ENCODE peak calls at places on chromosome 16, in eight cellular contexts. One of them, this sample, is unnamed.

GRCh38 chr16:69187891-69188451 is 1.0 kb downstream of the SNTB2 start:
- DNase-seq in GM03348: peak
- DNase-seq in AG08396: peak
- DNase-seq in NCI-H345: peak
- DNase-seq in activated naive CD4-positive, alpha-beta T cell treated with anti-CD3 and anti-CD28 coated beads, Interleukin-2, amount 10 ng/mL, durations not matched to agents 7 days and 5 days: peak
- DNase-seq in left colon: no peak
- DNase-seq in GM12865: peak
- DNase-seq in NB4: peak
- DNase-seq in this sample: peak

GRCh38 chr16:4660454-4661007 is 32.8 kb upstream of the NUDT16L1 start:
- DNase-seq in GM03348: no peak
- DNase-seq in AG08396: peak
- DNase-seq in NCI-H345: peak
- DNase-seq in activated naive CD4-positive, alpha-beta T cell treated with anti-CD3 and anti-CD28 coated beads, Interleukin-2, amount 10 ng/mL, durations not matched to agents 7 days and 5 days: peak
- DNase-seq in left colon: no peak
- DNase-seq in GM12865: no peak
- DNase-seq in NB4: no peak
- DNase-seq in this sample: peak

GRCh38 chr16:5206331-5206990 is 108.9 kb upstream of the EEF2KMT start:
- DNase-seq in GM03348: no peak
- DNase-seq in AG08396: no peak
- DNase-seq in NCI-H345: no peak
- DNase-seq in activated naive CD4-positive, alpha-beta T cell treated with anti-CD3 and anti-CD28 coated beads, Interleukin-2, amount 10 ng/mL, durations not matched to agents 7 days and 5 days: no peak
- DNase-seq in left colon: no peak
- DNase-seq in GM12865: peak
- DNase-seq in NB4: no peak
- DNase-seq in this sample: no peak

GRCh38 chr16:89863741-89864391 is 9.5 kb upstream of the TCF25 start:
- DNase-seq in GM03348: peak
- DNase-seq in AG08396: no peak
- DNase-seq in NCI-H345: no peak
- DNase-seq in activated naive CD4-positive, alpha-beta T cell treated with anti-CD3 and anti-CD28 coated beads, Interleukin-2, amount 10 ng/mL, durations not matched to agents 7 days and 5 days: peak
- DNase-seq in left colon: no peak
- DNase-seq in GM12865: peak
- DNase-seq in NB4: peak
- DNase-seq in this sample: peak

GRCh38 chr16:80824623-80825364 is 20.4 kb upstream of the CDYL2 start:
- DNase-seq in GM03348: peak
- DNase-seq in AG08396: peak
- DNase-seq in NCI-H345: peak
- DNase-seq in activated naive CD4-positive, alpha-beta T cell treated with anti-CD3 and anti-CD28 coated beads, Interleukin-2, amount 10 ng/mL, durations not matched to agents 7 days and 5 days: peak
- DNase-seq in left colon: no peak
- DNase-seq in GM12865: peak
- DNase-seq in NB4: peak
- DNase-seq in this sample: peak

GRCh38 chr16:84950906-84951305 is 60.4 kb downstream of the ZDHHC7 start:
- DNase-seq in GM03348: no peak
- DNase-seq in AG08396: no peak
- DNase-seq in NCI-H345: no peak
- DNase-seq in activated naive CD4-positive, alpha-beta T cell treated with anti-CD3 and anti-CD28 coated beads, Interleukin-2, amount 10 ng/mL, durations not matched to agents 7 days and 5 days: peak
- DNase-seq in left colon: no peak
- DNase-seq in GM12865: peak
- DNase-seq in NB4: peak
- DNase-seq in this sample: no peak

GRCh38 chr16:88058136-88058535 is 106.9 kb downstream of the BANP start:
- DNase-seq in GM03348: no peak
- DNase-seq in AG08396: no peak
- DNase-seq in NCI-H345: no peak
- DNase-seq in activated naive CD4-positive, alpha-beta T cell treated with anti-CD3 and anti-CD28 coated beads, Interleukin-2, amount 10 ng/mL, durations not matched to agents 7 days and 5 days: no peak
- DNase-seq in left colon: no peak
- DNase-seq in GM12865: no peak
- DNase-seq in NB4: no peak
- DNase-seq in this sample: no peak

GRCh38 chr16:73037845-73038570 is 9.9 kb downstream of the ZFHX3 start:
- DNase-seq in GM03348: no peak
- DNase-seq in AG08396: no peak
- DNase-seq in NCI-H345: no peak
- DNase-seq in activated naive CD4-positive, alpha-beta T cell treated with anti-CD3 and anti-CD28 coated beads, Interleukin-2, amount 10 ng/mL, durations not matched to agents 7 days and 5 days: no peak
- DNase-seq in left colon: no peak
- DNase-seq in GM12865: no peak
- DNase-seq in NB4: no peak
- DNase-seq in this sample: no peak